ENCODE peak calls at places on chromosomes 16 and 17, in ten cellular contexts. One of them, this sample, is unnamed.

GRCh38 chr17:48002208-48002919 is 31.5 kb downstream of the CDK5RAP3 start:
- DNase-seq in adrenal gland: no peak
- DNase-seq in IMR-90: peak; percentile 87
- DNase-seq in stomach: no peak
- DNase-seq in ovary: no peak
- DNase-seq in transverse colon: no peak
- DNase-seq in esophagus squamous epithelium: no peak
- DNase-seq in gastrocnemius medialis: no peak
- DNase-seq in body of pancreas: no peak
- DNase-seq in prostate gland: no peak
- DNase-seq in this sample: no peak

GRCh38 chr17:47966079-47966519 is 4.8 kb upstream of the CDK5RAP3 start:
- DNase-seq in adrenal gland: no peak
- DNase-seq in IMR-90: no peak
- DNase-seq in stomach: no peak
- DNase-seq in ovary: no peak
- DNase-seq in transverse colon: peak; percentile 82
- DNase-seq in esophagus squamous epithelium: no peak
- DNase-seq in gastrocnemius medialis: no peak
- DNase-seq in body of pancreas: peak; percentile 47
- DNase-seq in prostate gland: peak; percentile 64
- DNase-seq in this sample: no peak

GRCh38 chr16:70677499-70678120 is 8.2 kb downstream of the MTSS2 start:
- DNase-seq in adrenal gland: no peak
- DNase-seq in IMR-90: no peak
- DNase-seq in stomach: no peak
- DNase-seq in ovary: no peak
- DNase-seq in transverse colon: no peak
- DNase-seq in esophagus squamous epithelium: no peak
- DNase-seq in gastrocnemius medialis: no peak
- DNase-seq in body of pancreas: peak; percentile 4
- DNase-seq in prostate gland: no peak
- DNase-seq in this sample: no peak

GRCh38 chr16:11792404-11793260 is 4.4 kb downstream of the ZC3H7A start:
- DNase-seq in adrenal gland: no peak
- DNase-seq in IMR-90: no peak
- DNase-seq in stomach: peak; percentile 53
- DNase-seq in ovary: no peak
- DNase-seq in transverse colon: peak; percentile 69
- DNase-seq in esophagus squamous epithelium: no peak
- DNase-seq in gastrocnemius medialis: peak; percentile 46
- DNase-seq in body of pancreas: peak; percentile 75
- DNase-seq in prostate gland: peak; percentile 49
- DNase-seq in this sample: no peak

GRCh38 chr17:35188111-35188510 is 6.1 kb downstream of the SLC35G3 start:
- DNase-seq in adrenal gland: no peak
- DNase-seq in IMR-90: no peak
- DNase-seq in stomach: no peak
- DNase-seq in ovary: no peak
- DNase-seq in transverse colon: no peak
- DNase-seq in esophagus squamous epithelium: no peak
- DNase-seq in gastrocnemius medialis: no peak
- DNase-seq in body of pancreas: no peak
- DNase-seq in prostate gland: no peak
- DNase-seq in this sample: no peak

GRCh38 chr16:29968205-29968604 is 5.5 kb upstream of the TAOK2 start:
- DNase-seq in adrenal gland: no peak
- DNase-seq in IMR-90: no peak
- DNase-seq in stomach: no peak
- DNase-seq in ovary: no peak
- DNase-seq in transverse colon: no peak
- DNase-seq in esophagus squamous epithelium: no peak
- DNase-seq in gastrocnemius medialis: no peak
- DNase-seq in body of pancreas: no peak
- DNase-seq in prostate gland: no peak
- DNase-seq in this sample: peak; percentile 15

GRCh38 chr16:54135361-54136275 is 151.0 kb downstream of the IRX3 start:
- DNase-seq in adrenal gland: no peak
- DNase-seq in IMR-90: peak; percentile 68
- DNase-seq in stomach: no peak
- DNase-seq in ovary: no peak
- DNase-seq in transverse colon: no peak
- DNase-seq in esophagus squamous epithelium: no peak
- DNase-seq in gastrocnemius medialis: no peak
- DNase-seq in body of pancreas: no peak
- DNase-seq in prostate gland: no peak
- DNase-seq in this sample: no peak

GRCh38 chr17:50663812-50664374 is 29.2 kb downstream of the ABCC3 start:
- DNase-seq in adrenal gland: no peak
- DNase-seq in IMR-90: no peak
- DNase-seq in stomach: no peak
- DNase-seq in ovary: no peak
- DNase-seq in transverse colon: no peak
- DNase-seq in esophagus squamous epithelium: no peak
- DNase-seq in gastrocnemius medialis: no peak
- DNase-seq in body of pancreas: no peak
- DNase-seq in prostate gland: no peak
- DNase-seq in this sample: no peak

GRCh38 chr17:39110435-39111136 is 40.9 kb downstream of the PLXDC1 start:
- DNase-seq in adrenal gland: no peak
- DNase-seq in IMR-90: no peak
- DNase-seq in stomach: peak; percentile 80
- DNase-seq in ovary: no peak
- DNase-seq in transverse colon: no peak
- DNase-seq in esophagus squamous epithelium: no peak
- DNase-seq in gastrocnemius medialis: no peak
- DNase-seq in body of pancreas: peak; percentile 86
- DNase-seq in prostate gland: no peak
- DNase-seq in this sample: no peak

GRCh38 chr17:33927732-33928133 is 327.4 kb upstream of the CCL2 start:
- DNase-seq in adrenal gland: no peak
- DNase-seq in IMR-90: peak; percentile 29
- DNase-seq in stomach: no peak
- DNase-seq in ovary: no peak
- DNase-seq in transverse colon: no peak
- DNase-seq in esophagus squamous epithelium: no peak
- DNase-seq in gastrocnemius medialis: no peak
- DNase-seq in body of pancreas: no peak
- DNase-seq in prostate gland: no peak
- DNase-seq in this sample: no peak

GRCh38 chr17:79400989-79401703 is 209.7 kb downstream of the RBFOX3 start:
- DNase-seq in adrenal gland: peak; percentile 77
- DNase-seq in IMR-90: peak; percentile 36
- DNase-seq in stomach: peak; percentile 77
- DNase-seq in ovary: peak; percentile 77
- DNase-seq in transverse colon: peak; percentile 72
- DNase-seq in esophagus squamous epithelium: no peak
- DNase-seq in gastrocnemius medialis: peak; percentile 24
- DNase-seq in body of pancreas: peak; percentile 72
- DNase-seq in prostate gland: peak; percentile 52
- DNase-seq in this sample: peak; percentile 48
- H3K4me3 ChIP-seq in adrenal gland: no peak overlapping the region
- H3K4me3 ChIP-seq in IMR-90: peak overlapping the region; percentile 34
- H3K4me3 ChIP-seq in stomach: peak overlapping the region; percentile 29
- H3K4me3 ChIP-seq in ovary: peak overlapping the region; percentile 34
- H3K4me3 ChIP-seq in transverse colon: no peak overlapping the region
- H3K4me3 ChIP-seq in esophagus squamous epithelium: peak overlapping the region; percentile 34
- H3K4me3 ChIP-seq in gastrocnemius medialis: peak overlapping the region; percentile 33
- H3K4me3 ChIP-seq in body of pancreas: no peak overlapping the region
- H3K4me3 ChIP-seq in prostate gland: no peak overlapping the region
- H3K4me3 ChIP-seq in this sample: no peak overlapping the region

GRCh38 chr17:78779848-78780247 is 2.2 kb downstream of the CYTH1 start:
- DNase-seq in adrenal gland: peak; percentile 29
- DNase-seq in IMR-90: no peak
- DNase-seq in stomach: no peak
- DNase-seq in ovary: peak; percentile 12
- DNase-seq in transverse colon: peak; percentile 65
- DNase-seq in esophagus squamous epithelium: no peak
- DNase-seq in gastrocnemius medialis: no peak
- DNase-seq in body of pancreas: no peak
- DNase-seq in prostate gland: peak; percentile 51
- DNase-seq in this sample: no peak

GRCh38 chr17:78783711-78784396 is 1.8 kb upstream of the CYTH1 start:
- DNase-seq in adrenal gland: peak; percentile 24
- DNase-seq in IMR-90: no peak
- DNase-seq in stomach: no peak
- DNase-seq in ovary: peak; percentile 24
- DNase-seq in transverse colon: no peak
- DNase-seq in esophagus squamous epithelium: no peak
- DNase-seq in gastrocnemius medialis: no peak
- DNase-seq in body of pancreas: no peak
- DNase-seq in prostate gland: no peak
- DNase-seq in this sample: no peak

GRCh38 chr17:78780335-78780734 is 1.7 kb downstream of the CYTH1 start:
- DNase-seq in adrenal gland: peak; percentile 29
- DNase-seq in IMR-90: no peak
- DNase-seq in stomach: no peak
- DNase-seq in ovary: no peak
- DNase-seq in transverse colon: no peak
- DNase-seq in esophagus squamous epithelium: no peak
- DNase-seq in gastrocnemius medialis: no peak
- DNase-seq in body of pancreas: no peak
- DNase-seq in prostate gland: no peak
- DNase-seq in this sample: no peak

GRCh38 chr17:78780852-78781338 is 1.2 kb downstream of the CYTH1 start:
- DNase-seq in adrenal gland: peak; percentile 56
- DNase-seq in IMR-90: no peak
- DNase-seq in stomach: no peak
- DNase-seq in ovary: peak; percentile 24
- DNase-seq in transverse colon: no peak
- DNase-seq in esophagus squamous epithelium: no peak
- DNase-seq in gastrocnemius medialis: no peak
- DNase-seq in body of pancreas: no peak
- DNase-seq in prostate gland: no peak
- DNase-seq in this sample: no peak

DNA sequence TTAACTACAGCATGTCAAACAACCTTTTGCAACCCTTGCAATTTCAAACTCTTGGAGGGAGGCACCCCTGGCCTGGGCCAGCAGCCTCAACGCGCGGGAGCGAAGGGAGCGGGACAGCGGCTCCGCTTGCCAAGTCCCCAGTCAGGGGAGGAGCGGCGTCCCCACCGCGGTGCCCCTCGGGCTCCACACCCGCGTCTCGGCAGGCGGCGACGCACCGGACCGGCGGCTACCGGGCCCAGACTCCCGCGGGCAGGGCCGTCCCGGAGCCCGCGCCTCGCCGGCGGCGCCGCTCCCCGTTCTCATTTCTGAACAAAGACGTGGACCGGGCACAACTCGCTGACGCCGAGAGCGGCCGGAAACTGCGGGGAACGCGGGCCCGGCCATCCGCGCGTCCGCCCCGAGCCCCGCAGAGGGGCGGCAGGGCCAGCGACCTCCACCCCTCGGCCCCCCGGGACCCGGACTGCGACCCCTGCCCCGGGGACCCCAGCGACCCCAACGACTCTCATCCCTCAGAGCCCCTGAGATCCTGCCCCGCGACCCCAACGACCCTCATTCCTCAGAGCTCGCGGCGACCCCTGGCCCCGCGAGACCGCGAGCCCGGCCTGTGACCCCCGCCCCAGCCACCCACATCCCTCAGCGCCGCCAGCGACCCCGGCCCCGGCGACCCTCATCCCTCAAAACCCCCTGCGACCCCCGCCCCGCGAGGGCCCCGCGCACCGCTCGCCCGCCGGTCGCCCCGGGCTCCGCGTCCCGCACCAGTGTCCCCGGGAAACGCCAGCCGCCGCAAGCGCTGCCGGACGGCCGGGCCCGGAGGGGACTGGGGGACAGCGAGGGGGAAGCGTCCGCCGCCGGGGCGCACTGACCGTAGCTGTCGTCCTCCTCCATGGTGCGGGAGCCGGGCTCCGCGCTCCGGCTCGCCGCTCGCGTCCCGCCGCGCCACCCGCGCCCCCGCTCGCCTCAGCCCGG is at the start of gene CYTH1:
- DNase-seq in adrenal gland: peak; percentile 71
- DNase-seq in IMR-90: no peak
- DNase-seq in stomach: peak; percentile 45
- DNase-seq in ovary: no peak
- DNase-seq in transverse colon: peak; percentile 59
- DNase-seq in esophagus squamous epithelium: no peak
- DNase-seq in gastrocnemius medialis: no peak
- DNase-seq in body of pancreas: peak; percentile 56
- DNase-seq in prostate gland: no peak
- DNase-seq in this sample: peak; percentile 93
- TF ChIP-seq POLR2A in adrenal gland: peak; percentile 66
- TF ChIP-seq POLR2A in IMR-90: peak; percentile 63
- TF ChIP-seq POLR2A in stomach: no peak
- TF ChIP-seq POLR2A in ovary: peak; percentile 54
- TF ChIP-seq POLR2A in transverse colon: no peak
- TF ChIP-seq POLR2A in esophagus squamous epithelium: no peak
- TF ChIP-seq POLR2A in gastrocnemius medialis: peak; percentile 82
- TF ChIP-seq POLR2A in body of pancreas: no peak
- TF ChIP-seq POLR2A in prostate gland: peak; percentile 58
- TF ChIP-seq POLR2A in this sample: peak; percentile 41

DNA sequence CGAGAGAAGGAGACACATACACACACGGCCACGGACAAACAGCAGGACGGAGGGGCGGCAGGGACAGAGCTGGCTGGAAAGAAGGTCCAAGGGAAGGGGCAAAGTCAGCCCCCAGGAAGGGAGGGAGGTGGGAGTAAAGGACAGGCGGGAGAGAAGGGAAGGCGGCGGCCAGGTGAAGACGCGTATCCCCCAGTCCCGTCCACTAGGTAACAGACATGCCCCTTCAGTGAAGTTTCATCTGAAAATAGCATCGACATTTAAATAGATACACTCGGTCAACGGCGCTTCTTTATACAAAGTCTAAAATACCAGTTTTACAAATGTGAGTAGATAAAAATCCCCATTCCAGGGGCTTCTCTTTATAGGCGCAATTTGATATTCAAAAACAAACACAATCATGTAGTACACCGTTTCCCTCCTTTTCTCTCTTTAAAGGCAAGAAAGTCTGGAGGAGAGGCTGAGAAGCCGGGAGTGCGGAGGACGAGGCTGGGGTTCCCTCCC is 4.5 kb downstream of the CBX8 start:
- DNase-seq in adrenal gland: no peak
- DNase-seq in IMR-90: no peak
- DNase-seq in stomach: no peak
- DNase-seq in ovary: peak; percentile 26
- DNase-seq in transverse colon: no peak
- DNase-seq in esophagus squamous epithelium: no peak
- DNase-seq in gastrocnemius medialis: no peak
- DNase-seq in body of pancreas: no peak
- DNase-seq in prostate gland: no peak
- DNase-seq in this sample: no peak
- H3K4me3 ChIP-seq in adrenal gland: no peak overlapping the region
- H3K4me3 ChIP-seq in IMR-90: peak overlapping the region; percentile 5
- H3K4me3 ChIP-seq in stomach: peak overlapping the region; percentile 20
- H3K4me3 ChIP-seq in ovary: no peak overlapping the region
- H3K4me3 ChIP-seq in transverse colon: no peak overlapping the region
- H3K4me3 ChIP-seq in esophagus squamous epithelium: peak overlapping the region; percentile 39
- H3K4me3 ChIP-seq in gastrocnemius medialis: no peak overlapping the region
- H3K4me3 ChIP-seq in body of pancreas: no peak overlapping the region
- H3K4me3 ChIP-seq in prostate gland: no peak overlapping the region
- H3K4me3 ChIP-seq in this sample: no peak overlapping the region

GRCh38 chr16:19717781-19718623 is at the start of the genes IQCK and KNOP1:
- DNase-seq in adrenal gland: peak; percentile 87
- DNase-seq in IMR-90: peak; percentile 87
- DNase-seq in stomach: peak; percentile 92
- DNase-seq in ovary: peak; percentile 92
- DNase-seq in transverse colon: peak; percentile 90
- DNase-seq in esophagus squamous epithelium: peak; percentile 23
- DNase-seq in gastrocnemius medialis: peak; percentile 83
- DNase-seq in body of pancreas: peak; percentile 88
- DNase-seq in prostate gland: peak; percentile 84
- DNase-seq in this sample: peak; percentile 85
- TF ChIP-seq POLR2A in adrenal gland: peak; percentile 21
- TF ChIP-seq POLR2A in IMR-90: no peak
- TF ChIP-seq POLR2A in stomach: no peak
- TF ChIP-seq POLR2A in ovary: peak; percentile 70
- TF ChIP-seq POLR2A in transverse colon: peak; percentile 50
- TF ChIP-seq POLR2A in esophagus squamous epithelium: no peak
- TF ChIP-seq POLR2A in gastrocnemius medialis: peak; percentile 53
- TF ChIP-seq POLR2A in body of pancreas: peak; percentile 13
- TF ChIP-seq POLR2A in prostate gland: no peak
- TF ChIP-seq POLR2A in this sample: no peak